ENCODE peak calls at places on chromosomes 6 and 20, in nine cellular contexts. J is neural progenitor cell, H is hepatocyte, T is MM.1S, G is PC-3, L is GM23248, W is HCT116, M is GM23338, P is SK-N-SH. D is an unnamed sample.

GRCh38 chr6:92810913-92811312 is 608.4 kb downstream of the EPHA7 start:
- DNase-seq in J (peak; percentile 83), H (peak; percentile 68), T (peak; percentile 76), G (peak; percentile 41), L (peak; percentile 34), W (peak; percentile 3), M (peak; percentile 86), P (peak; percentile 47), D (peak; percentile 93)

GRCh38 chr6:87759491-87760010 is 57.5 kb upstream of the AKIRIN2 start:
- DNase-seq in J (no peak), H (no peak), T (no peak), G (no peak), L (no peak), W (no peak), M (no peak), P (no peak), D (no peak)

GRCh38 chr6:19697744-19698290 is 139.4 kb upstream of the ID4 start:
- DNase-seq in J (no peak), H (no peak), T (peak; percentile 65), G (peak; percentile 78), L (peak; percentile 91), W (no peak), M (no peak), P (no peak), D (no peak)

GRCh38 chr6:147947521-147947920 is 395.1 kb upstream of the SASH1 start:
- DNase-seq in J (no peak), H (no peak), T (no peak), G (no peak), L (peak; percentile 9), W (no peak), M (no peak), P (no peak), D (no peak)

GRCh38 chr6:81895511-81896185 is 143.2 kb upstream of the TENT5A start:
- DNase-seq in J (no peak), H (peak; percentile 30), T (no peak), G (peak; percentile 53), L (peak; percentile 84), W (no peak), M (no peak), P (no peak), D (no peak)

GRCh38 chr20:51492167-51493092 is 50.1 kb downstream of the NFATC2 start:
- DNase-seq in J (peak; percentile 26), H (peak; percentile 42), T (no peak), G (no peak), L (peak; percentile 57), W (no peak), M (peak; percentile 28), P (no peak), D (no peak)

GRCh38 chr20:3077618-3078134 is 6.3 kb downstream of the OXT start:
- DNase-seq in J (no peak), H (no peak), T (no peak), G (no peak), L (no peak), W (no peak), M (no peak), P (no peak), D (no peak)

GRCh38 chr6:2155206-2155605 is 90.2 kb downstream of the GMDS start:
- DNase-seq in J (no peak), H (no peak), T (no peak), G (no peak), L (no peak), W (no peak), M (no peak), P (no peak), D (no peak)

GRCh38 chr20:50870572-50871161 is 60.6 kb downstream of the ADNP start:
- DNase-seq in J (peak; percentile 95), H (peak; percentile 77), T (no peak), G (no peak), L (no peak), W (no peak), M (peak; percentile 98), P (no peak), D (no peak)

GRCh38 chr20:44067650-44068081 is 119.3 kb downstream of the JPH2 start:
- DNase-seq in J (no peak), H (no peak), T (no peak), G (no peak), L (no peak), W (no peak), M (no peak), P (no peak), D (no peak)

GRCh38 chr20:1332749-1333300 is 3.9 kb upstream of the SDCBP2 start:
- DNase-seq in J (no peak), H (no peak), T (no peak), G (no peak), L (no peak), W (no peak), M (no peak), P (no peak), D (no peak)

GRCh38 chr6:37024665-37025337 is 19.3 kb downstream of the FGD2 start:
- DNase-seq in J (no peak), H (no peak), T (peak; percentile 52), G (peak; percentile 95), L (peak; percentile 82), W (peak; percentile 70), M (no peak), P (no peak), D (no peak)

GRCh38 chr6:154613137-154613676 is 102.7 kb upstream of the CNKSR3 start:
- DNase-seq in J (no peak), H (peak; percentile 75), T (no peak), G (peak; percentile 45), L (peak; percentile 89), W (no peak), M (no peak), P (no peak), D (no peak)

GRCh38 chr20:33437141-33437911 is 6.2 kb downstream of the SNTA1 start:
- DNase-seq in J (no peak), H (peak; percentile 26), T (no peak), G (no peak), L (no peak), W (no peak), M (no peak), P (no peak), D (no peak)

GRCh38 chr20:41617059-41617921 is 887 bp downstream of the CHD6 start:
- DNase-seq in J (peak; percentile 69), H (peak; percentile 58), T (peak; percentile 18), G (peak; percentile 42), L (peak; percentile 74), W (no peak), M (peak; percentile 55), P (peak; percentile 75), D (peak; percentile 54)

GRCh38 chr6:158109744-158110143 is 58.3 kb downstream of the SERAC1 start:
- DNase-seq in J (no peak), H (no peak), T (no peak), G (no peak), L (peak; percentile 12), W (no peak), M (no peak), P (no peak), D (no peak)
- TF ChIP-seq EZH2phosphoT487 in J (no peak), H (no peak), T (no peak), G (no peak), L (no peak), W (no peak), M (no peak), P (no peak), D (no peak)

DNA sequence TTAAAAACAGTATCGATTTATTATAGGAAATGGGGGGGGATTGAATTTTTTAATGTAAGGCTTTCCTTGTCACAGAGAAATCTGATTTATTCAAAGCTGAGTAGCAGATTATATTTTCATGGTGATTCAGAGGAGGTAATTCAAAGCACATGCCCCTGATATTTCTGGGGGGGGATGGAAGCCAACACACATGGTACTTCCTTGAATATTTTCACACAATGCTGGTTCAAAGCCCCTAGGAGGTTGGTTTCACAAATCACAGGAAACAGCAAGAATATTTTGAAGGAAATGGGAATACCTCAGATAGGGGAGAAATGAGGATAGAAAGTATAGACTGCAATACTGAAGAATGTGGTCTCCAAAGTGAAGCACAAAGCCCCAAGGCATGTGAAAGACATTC is 98.8 kb downstream of the RTN4IP1 start:
- DNase-seq in J (no peak), H (no peak), T (no peak), G (no peak), L (peak; percentile 59), W (no peak), M (no peak), P (no peak), D (no peak)
- H3K79me2 ChIP-seq in J (no peaks in the 10 kb centered on the region), H (no peaks in the 10 kb centered on the region), T (no peaks in the 10 kb centered on the region), G (peaks cover 12% of the 10 kb centered on the region), L (no peaks in the 10 kb centered on the region), W (no peaks in the 10 kb centered on the region), M (no peaks in the 10 kb centered on the region), P (peaks cover 29% of the 10 kb centered on the region), D (peaks cover 29% of the 10 kb centered on the region)

DNA sequence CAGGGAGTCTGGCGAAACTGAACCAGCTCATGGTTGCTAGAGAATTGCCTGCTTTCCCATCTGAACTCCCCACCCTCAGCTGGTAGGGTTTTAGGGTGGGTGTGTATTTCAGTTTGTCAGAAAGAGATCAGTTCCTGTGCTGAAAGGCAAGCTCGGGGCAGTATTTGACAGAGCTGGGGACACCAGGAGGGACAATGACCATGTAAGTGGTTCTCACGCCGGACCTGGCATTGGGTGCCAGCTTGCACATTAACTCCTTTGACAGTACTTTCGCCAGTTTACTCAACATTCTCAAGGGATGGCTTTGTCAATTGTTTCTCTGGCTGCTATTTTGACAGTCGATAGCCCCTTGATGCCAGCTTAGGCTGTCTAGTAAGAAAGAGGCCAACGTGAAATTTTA is 558.5 kb upstream of the JAG1 start:
- DNase-seq in J (no peak), H (no peak), T (no peak), G (no peak), L (no peak), W (no peak), M (no peak), P (no peak), D (no peak)
- TF ChIP-seq EZH2phosphoT487 in J (no peak), H (no peak), T (no peak), G (no peak), L (no peak), W (no peak), M (no peak), P (no peak), D (no peak)

GRCh38 chr6:111267764-111268333 is 180.5 kb downstream of the SLC16A10 start:
- DNase-seq in J (no peak), H (no peak), T (no peak), G (no peak), L (no peak), W (no peak), M (no peak), P (no peak), D (no peak)

GRCh38 chr6:111270121-111270520 is 182.8 kb downstream of the SLC16A10 start:
- DNase-seq in J (no peak), H (no peak), T (no peak), G (no peak), L (no peak), W (no peak), M (no peak), P (no peak), D (no peak)

GRCh38 chr6:111263837-111264236 is 176.5 kb downstream of the SLC16A10 start:
- DNase-seq in J (no peak), H (no peak), T (no peak), G (peak; percentile 73), L (peak; percentile 89), W (peak; percentile 37), M (no peak), P (no peak), D (no peak)

GRCh38 chr6:111269401-111269970 is 182.2 kb downstream of the SLC16A10 start:
- DNase-seq in J (peak; percentile 13), H (no peak), T (no peak), G (peak; percentile 9), L (peak; percentile 52), W (no peak), M (no peak), P (no peak), D (no peak)

DNA sequence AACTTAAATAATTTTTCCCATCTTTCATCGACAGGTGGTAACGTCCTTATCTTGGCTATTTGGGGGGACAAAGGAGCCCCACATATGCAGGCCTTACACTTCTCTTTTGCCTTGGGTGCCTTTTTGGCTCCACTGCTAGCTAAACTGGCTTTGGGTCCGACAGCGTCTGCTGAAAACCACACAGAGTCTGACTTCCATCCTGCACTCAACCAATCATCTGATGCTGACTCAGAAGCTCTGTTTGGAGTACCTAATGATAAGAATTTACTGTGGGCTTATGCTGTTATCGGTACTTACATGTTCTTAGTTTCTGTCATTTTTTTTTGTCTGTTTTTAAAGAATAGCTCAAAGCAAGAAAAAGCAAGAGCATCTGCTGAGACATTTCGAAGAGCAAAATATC is 178.5 kb downstream of the SLC16A10 start:
- DNase-seq in J (no peak), H (no peak), T (no peak), G (no peak), L (no peak), W (no peak), M (no peak), P (no peak), D (no peak)
- H3K79me2 ChIP-seq in J (peaks cover 17% of the 10 kb centered on the region), H (peaks cover 64% of the 10 kb centered on the region), T (peaks cover 19% of the 10 kb centered on the region), G (peaks cover 25% of the 10 kb centered on the region), L (peaks cover 26% of the 10 kb centered on the region), W (peaks cover 14% of the 10 kb centered on the region), M (peaks cover 21% of the 10 kb centered on the region), P (peaks cover 68% of the 10 kb centered on the region), D (peaks cover 27% of the 10 kb centered on the region)

D was measured in OCI-LY7.